ENCODE peak calls at places on chromosomes 2 and 18, in seven cellular contexts. One of them, this sample, is unnamed.

GRCh38 chr2:236367791-236368289 is 103.6 kb upstream of the ASB18 start:
- DNase-seq in NCI-H1436 treated with DMSO at 0.1 percent for 48 hours: no peak
- DNase-seq in OCI-LY7: no peak
- DNase-seq in activated CD8-positive, alpha-beta T cell treated with anti-CD3 and anti-CD28 coated beads for 36 hours: no peak
- DNase-seq in stimulated activated CD8-positive, alpha-beta memory T cell treated with anti-CD3 and anti-CD28 coated beads, Interleukin-2, amount 100 ng/mL, for 1 hour: no peak
- DNase-seq in A673: no peak
- DNase-seq in psoas muscle: no peak
- DNase-seq in this sample: no peak

GRCh38 chr2:190106783-190107182 is 44.3 kb upstream of the MSTN start:
- DNase-seq in activated CD8-positive, alpha-beta T cell treated with anti-CD3 and anti-CD28 coated beads for 36 hours: no peak
- DNase-seq in OCI-LY7: no peak
- DNase-seq in A673: no peak
- DNase-seq in NCI-H1436 treated with DMSO at 0.1 percent for 48 hours: no peak
- DNase-seq in psoas muscle: no peak
- DNase-seq in stimulated activated CD8-positive, alpha-beta memory T cell treated with anti-CD3 and anti-CD28 coated beads, Interleukin-2, amount 100 ng/mL, for 1 hour: no peak
- DNase-seq in this sample: no peak

GRCh38 chr2:238288650-238289573 is 502 bp upstream of the PER2 start:
- DNase-seq in stimulated activated CD8-positive, alpha-beta memory T cell treated with anti-CD3 and anti-CD28 coated beads, Interleukin-2, amount 100 ng/mL, for 1 hour: peak
- DNase-seq in psoas muscle: peak
- DNase-seq in activated CD8-positive, alpha-beta T cell treated with anti-CD3 and anti-CD28 coated beads for 36 hours: peak
- DNase-seq in NCI-H1436 treated with DMSO at 0.1 percent for 48 hours: peak
- DNase-seq in OCI-LY7: peak
- DNase-seq in A673: peak
- DNase-seq in this sample: peak

GRCh38 chr18:47283476-47283875 is 32.0 kb upstream of the SKOR2 start:
- DNase-seq in activated CD8-positive, alpha-beta T cell treated with anti-CD3 and anti-CD28 coated beads for 36 hours: no peak
- DNase-seq in NCI-H1436 treated with DMSO at 0.1 percent for 48 hours: no peak
- DNase-seq in stimulated activated CD8-positive, alpha-beta memory T cell treated with anti-CD3 and anti-CD28 coated beads, Interleukin-2, amount 100 ng/mL, for 1 hour: no peak
- DNase-seq in A673: peak
- DNase-seq in OCI-LY7: peak
- DNase-seq in psoas muscle: no peak
- DNase-seq in this sample: no peak

GRCh38 chr2:231676243-231676642 is 32.1 kb upstream of the PTMA start:
- DNase-seq in activated CD8-positive, alpha-beta T cell treated with anti-CD3 and anti-CD28 coated beads for 36 hours: no peak
- DNase-seq in A673: no peak
- DNase-seq in psoas muscle: no peak
- DNase-seq in OCI-LY7: peak
- DNase-seq in NCI-H1436 treated with DMSO at 0.1 percent for 48 hours: no peak
- DNase-seq in stimulated activated CD8-positive, alpha-beta memory T cell treated with anti-CD3 and anti-CD28 coated beads, Interleukin-2, amount 100 ng/mL, for 1 hour: no peak
- DNase-seq in this sample: no peak

GRCh38 chr2:54801422-54801821 is 78.0 kb downstream of the EML6 start:
- DNase-seq in stimulated activated CD8-positive, alpha-beta memory T cell treated with anti-CD3 and anti-CD28 coated beads, Interleukin-2, amount 100 ng/mL, for 1 hour: no peak
- DNase-seq in activated CD8-positive, alpha-beta T cell treated with anti-CD3 and anti-CD28 coated beads for 36 hours: no peak
- DNase-seq in OCI-LY7: no peak
- DNase-seq in psoas muscle: no peak
- DNase-seq in NCI-H1436 treated with DMSO at 0.1 percent for 48 hours: no peak
- DNase-seq in A673: no peak
- DNase-seq in this sample: no peak

GRCh38 chr2:164873096-164873670 is 31.6 kb upstream of the COBLL1 start:
- DNase-seq in psoas muscle: no peak
- DNase-seq in NCI-H1436 treated with DMSO at 0.1 percent for 48 hours: no peak
- DNase-seq in stimulated activated CD8-positive, alpha-beta memory T cell treated with anti-CD3 and anti-CD28 coated beads, Interleukin-2, amount 100 ng/mL, for 1 hour: no peak
- DNase-seq in OCI-LY7: no peak
- DNase-seq in A673: no peak
- DNase-seq in activated CD8-positive, alpha-beta T cell treated with anti-CD3 and anti-CD28 coated beads for 36 hours: no peak
- DNase-seq in this sample: no peak

GRCh38 chr2:127321306-127321705 is 27.4 kb upstream of the ERCC3 start:
- DNase-seq in psoas muscle: no peak
- DNase-seq in A673: no peak
- DNase-seq in activated CD8-positive, alpha-beta T cell treated with anti-CD3 and anti-CD28 coated beads for 36 hours: no peak
- DNase-seq in stimulated activated CD8-positive, alpha-beta memory T cell treated with anti-CD3 and anti-CD28 coated beads, Interleukin-2, amount 100 ng/mL, for 1 hour: no peak
- DNase-seq in OCI-LY7: no peak
- DNase-seq in NCI-H1436 treated with DMSO at 0.1 percent for 48 hours: no peak
- DNase-seq in this sample: no peak

GRCh38 chr2:134401789-134402188 is 147.9 kb downstream of the MGAT5 start:
- DNase-seq in A673: no peak
- DNase-seq in psoas muscle: no peak
- DNase-seq in activated CD8-positive, alpha-beta T cell treated with anti-CD3 and anti-CD28 coated beads for 36 hours: no peak
- DNase-seq in OCI-LY7: no peak
- DNase-seq in stimulated activated CD8-positive, alpha-beta memory T cell treated with anti-CD3 and anti-CD28 coated beads, Interleukin-2, amount 100 ng/mL, for 1 hour: no peak
- DNase-seq in NCI-H1436 treated with DMSO at 0.1 percent for 48 hours: no peak
- DNase-seq in this sample: no peak

GRCh38 chr2:197304556-197305011 is 6.0 kb downstream of the ANKRD44 start:
- DNase-seq in A673: no peak
- DNase-seq in OCI-LY7: peak
- DNase-seq in activated CD8-positive, alpha-beta T cell treated with anti-CD3 and anti-CD28 coated beads for 36 hours: peak
- DNase-seq in stimulated activated CD8-positive, alpha-beta memory T cell treated with anti-CD3 and anti-CD28 coated beads, Interleukin-2, amount 100 ng/mL, for 1 hour: no peak
- DNase-seq in NCI-H1436 treated with DMSO at 0.1 percent for 48 hours: no peak
- DNase-seq in psoas muscle: no peak
- DNase-seq in this sample: no peak

GRCh38 chr18:45825258-45825744 is at the start of gene SIGLEC15:
- DNase-seq in OCI-LY7: no peak
- DNase-seq in NCI-H1436 treated with DMSO at 0.1 percent for 48 hours: no peak
- DNase-seq in A673: peak
- DNase-seq in psoas muscle: no peak
- DNase-seq in activated CD8-positive, alpha-beta T cell treated with anti-CD3 and anti-CD28 coated beads for 36 hours: no peak
- DNase-seq in stimulated activated CD8-positive, alpha-beta memory T cell treated with anti-CD3 and anti-CD28 coated beads, Interleukin-2, amount 100 ng/mL, for 1 hour: no peak
- DNase-seq in this sample: no peak

GRCh38 chr2:187879491-187879890 is 325.3 kb upstream of the TFPI start:
- DNase-seq in NCI-H1436 treated with DMSO at 0.1 percent for 48 hours: no peak
- DNase-seq in OCI-LY7: no peak
- DNase-seq in A673: no peak
- DNase-seq in psoas muscle: no peak
- DNase-seq in activated CD8-positive, alpha-beta T cell treated with anti-CD3 and anti-CD28 coated beads for 36 hours: no peak
- DNase-seq in stimulated activated CD8-positive, alpha-beta memory T cell treated with anti-CD3 and anti-CD28 coated beads, Interleukin-2, amount 100 ng/mL, for 1 hour: no peak
- DNase-seq in this sample: no peak

GRCh38 chr18:2112435-2113045 is 458.8 kb downstream of the METTL4 start:
- DNase-seq in NCI-H1436 treated with DMSO at 0.1 percent for 48 hours: no peak
- DNase-seq in psoas muscle: no peak
- DNase-seq in stimulated activated CD8-positive, alpha-beta memory T cell treated with anti-CD3 and anti-CD28 coated beads, Interleukin-2, amount 100 ng/mL, for 1 hour: no peak
- DNase-seq in OCI-LY7: no peak
- DNase-seq in activated CD8-positive, alpha-beta T cell treated with anti-CD3 and anti-CD28 coated beads for 36 hours: no peak
- DNase-seq in A673: no peak
- DNase-seq in this sample: no peak

GRCh38 chr2:239726091-239726591 is 299.0 kb downstream of the NDUFA10 start:
- DNase-seq in NCI-H1436 treated with DMSO at 0.1 percent for 48 hours: no peak
- DNase-seq in psoas muscle: peak
- DNase-seq in stimulated activated CD8-positive, alpha-beta memory T cell treated with anti-CD3 and anti-CD28 coated beads, Interleukin-2, amount 100 ng/mL, for 1 hour: no peak
- DNase-seq in OCI-LY7: no peak
- DNase-seq in A673: no peak
- DNase-seq in activated CD8-positive, alpha-beta T cell treated with anti-CD3 and anti-CD28 coated beads for 36 hours: no peak
- DNase-seq in this sample: no peak

GRCh38 chr2:138182913-138183312 is 218.6 kb downstream of the HNMT start:
- DNase-seq in psoas muscle: no peak
- DNase-seq in activated CD8-positive, alpha-beta T cell treated with anti-CD3 and anti-CD28 coated beads for 36 hours: no peak
- DNase-seq in NCI-H1436 treated with DMSO at 0.1 percent for 48 hours: no peak
- DNase-seq in A673: no peak
- DNase-seq in OCI-LY7: no peak
- DNase-seq in stimulated activated CD8-positive, alpha-beta memory T cell treated with anti-CD3 and anti-CD28 coated beads, Interleukin-2, amount 100 ng/mL, for 1 hour: no peak
- DNase-seq in this sample: no peak